ENCODE peak calls at places on chromosomes 7 and 10, in five cellular contexts. P is upper lobe of left lung, W is sigmoid colon, N is transverse colon, G is K562. E is an unnamed sample.

GRCh38 chr7:5708271-5708670 is 73.2 kb downstream of the RNF216 start:
- DNase-seq in P (no peak), W (no peak), N (no peak), G (no peak), E (no peak)

GRCh38 chr7:62361-63116 is 129.8 kb upstream of the FAM20C start:
- DNase-seq in P (no peak), W (peak; percentile 61), N (peak; percentile 3), G (no peak), E (no peak)

GRCh38 chr10:54203426-54203825 is 597.6 kb downstream of the PCDH15 start:
- DNase-seq in P (no peak), W (no peak), N (no peak), G (no peak), E (no peak)

GRCh38 chr7:90931996-90932912 is 332.0 kb upstream of the FZD1 start:
- DNase-seq in P (no peak), W (no peak), N (peak; percentile 34), G (no peak), E (no peak)

GRCh38 chr10:53140516-53140915 is 367.9 kb upstream of the MBL2 start:
- DNase-seq in P (no peak), W (no peak), N (no peak), G (no peak), E (no peak)

GRCh38 chr7:27303021-27303420 is 60.4 kb downstream of the EVX1 start:
- DNase-seq in P (no peak), W (no peak), N (no peak), G (no peak), E (no peak)

GRCh38 chr10:100977436-100977835 is 8.1 kb downstream of the SEMA4G start:
- DNase-seq in P (no peak), W (peak; percentile 13), N (no peak), G (no peak), E (no peak)

GRCh38 chr10:133134411-133135115 is 25.5 kb upstream of the KNDC1 start:
- DNase-seq in P (peak; percentile 19), W (no peak), N (no peak), G (no peak), E (no peak)

GRCh38 chr7:125127304-125127703 is 197.7 kb upstream of the POT1 start:
- DNase-seq in P (no peak), W (no peak), N (no peak), G (no peak), E (no peak)

GRCh38 chr7:149692557-149692982 is 80.8 kb downstream of the ZNF467 start:
- DNase-seq in P (no peak), W (no peak), N (no peak), G (no peak), E (no peak)

GRCh38 chr10:21516270-21517131 is 9.0 kb downstream of the SKIDA1 start:
- DNase-seq in P (peak; percentile 60), W (peak; percentile 83), N (peak; percentile 53), G (peak; percentile 51), E (no peak)

GRCh38 chr7:151754142-151754590 is 122.7 kb downstream of the PRKAG2 start:
- DNase-seq in P (peak; percentile 80), W (peak; percentile 91), N (peak; percentile 74), G (peak; percentile 78), E (peak; percentile 89)

GRCh38 chr10:26085549-26085948 is 131.0 kb upstream of the GAD2 start:
- DNase-seq in P (no peak), W (no peak), N (no peak), G (no peak), E (no peak)

DNA sequence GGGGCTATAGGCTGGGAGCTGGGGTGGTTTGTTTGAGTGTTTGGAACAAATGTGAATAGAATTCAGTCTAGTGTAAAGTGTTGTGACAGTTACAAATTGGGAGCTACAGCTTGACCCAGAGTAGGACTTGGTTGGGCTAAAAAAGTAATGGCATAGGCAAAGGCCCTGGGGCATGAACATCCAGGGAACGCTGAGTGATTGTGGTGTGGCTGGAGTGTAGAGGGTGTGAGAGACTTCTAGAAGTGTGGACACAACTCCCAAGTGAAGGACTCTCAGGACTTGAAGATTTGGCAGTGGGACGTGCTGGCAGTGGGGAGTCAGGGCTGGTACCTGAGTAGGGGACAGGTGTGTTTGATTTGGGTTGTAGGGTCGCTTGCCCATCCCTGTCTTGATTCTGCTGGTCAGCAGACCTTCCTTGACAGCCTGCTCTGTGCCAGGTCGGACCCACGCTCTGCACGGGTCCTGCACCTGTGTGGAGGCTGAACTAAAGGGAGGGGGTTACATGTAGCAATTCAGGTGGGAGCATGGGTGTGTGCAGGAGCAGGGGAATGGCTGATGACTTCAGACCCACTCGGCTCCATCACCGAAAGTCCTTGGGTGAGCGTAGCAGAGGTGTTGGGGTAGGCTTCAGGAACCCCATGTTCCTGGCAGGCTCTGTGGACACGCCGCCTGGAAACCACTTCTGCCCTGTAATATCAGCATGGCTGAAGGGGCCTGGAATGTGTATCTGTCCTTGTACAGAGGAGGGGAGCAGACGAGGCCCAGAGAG is 43.3 kb downstream of the ZMIZ1 start:
- DNase-seq in P (peak; percentile 70), W (peak; percentile 93), N (no peak), G (no peak), E (no peak)
- TF ChIP-seq EP300 in P (peak; percentile 46), W (no peak), N (peak; percentile 80), G (no peak), E (no peak)

GRCh38 chr10:122161795-122162194 is 109.3 kb upstream of the BTBD16 start:
- DNase-seq in P (no peak), W (no peak), N (no peak), G (no peak), E (no peak)
- TF ChIP-seq POLR2AphosphoS5 in P (no peak), W (no peak), N (no peak), G (no peak), E (no peak)

DNA sequence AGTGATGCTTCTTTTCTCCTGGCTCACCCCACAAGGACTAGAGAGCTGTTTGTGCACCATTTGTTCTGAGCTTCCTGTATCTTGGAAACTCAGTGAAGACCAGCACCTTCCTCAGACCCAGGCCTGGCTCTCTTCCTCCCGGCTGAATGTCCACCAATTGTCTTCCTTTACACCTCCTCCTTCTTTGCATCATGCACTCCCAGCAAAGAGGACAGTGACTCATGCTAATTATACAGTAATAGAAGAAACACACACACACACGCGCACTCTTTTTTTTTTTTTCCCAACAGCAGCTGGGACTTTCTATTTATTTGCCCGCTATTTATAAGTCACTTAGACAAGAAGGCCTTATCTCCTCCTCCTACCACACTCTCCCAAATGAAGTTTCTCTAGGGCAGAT is 990.8 kb downstream of the CCSER2 start:
- DNase-seq in P (no peak), W (no peak), N (no peak), G (no peak), E (no peak)
- TF ChIP-seq EP300 in P (no peak), W (no peak), N (no peak), G (no peak), E (no peak)

DNA sequence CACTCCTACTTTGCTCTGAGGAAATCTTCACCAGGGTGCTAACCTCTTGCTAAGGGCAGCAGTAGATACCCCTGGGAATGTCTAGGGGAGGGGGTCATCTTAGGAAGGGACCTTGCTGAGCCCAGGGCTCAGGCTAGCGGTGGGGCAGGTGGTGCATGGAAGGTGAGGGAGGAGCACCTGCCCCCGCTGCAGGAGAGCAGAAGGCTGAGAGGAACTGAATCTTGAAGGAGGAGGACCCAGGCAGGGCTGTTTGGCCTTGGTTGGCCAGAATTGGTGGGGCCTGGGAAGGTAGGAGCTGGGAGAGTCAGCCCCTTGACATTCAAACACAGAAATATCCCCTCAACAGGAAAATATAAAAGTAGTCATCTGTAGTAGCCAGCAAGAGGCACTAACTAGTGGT is 7.0 kb downstream of the CALHM3 start:
- DNase-seq in P (no peak), W (no peak), N (peak; percentile 28), G (no peak), E (no peak)
- TF ChIP-seq POLR2AphosphoS5 in P (no peak), W (no peak), N (no peak), G (no peak), E (no peak)

GRCh38 chr10:119893845-119894427 is 1.4 kb downstream of the SEC23IP start:
- DNase-seq in P (no peak), W (no peak), N (no peak), G (no peak), E (no peak)

GRCh38 chr10:119897366-119897765 is 4.8 kb downstream of the SEC23IP start:
- DNase-seq in P (no peak), W (no peak), N (no peak), G (no peak), E (peak; percentile 62)

GRCh38 chr10:119896061-119896655 is 3.6 kb downstream of the SEC23IP start:
- DNase-seq in P (peak; percentile 29), W (no peak), N (no peak), G (no peak), E (peak; percentile 91)

GRCh38 chr10:119896937-119897336 is 4.4 kb downstream of the SEC23IP start:
- DNase-seq in P (peak; percentile 91), W (peak; percentile 80), N (peak; percentile 75), G (no peak), E (peak; percentile 41)

DNA sequence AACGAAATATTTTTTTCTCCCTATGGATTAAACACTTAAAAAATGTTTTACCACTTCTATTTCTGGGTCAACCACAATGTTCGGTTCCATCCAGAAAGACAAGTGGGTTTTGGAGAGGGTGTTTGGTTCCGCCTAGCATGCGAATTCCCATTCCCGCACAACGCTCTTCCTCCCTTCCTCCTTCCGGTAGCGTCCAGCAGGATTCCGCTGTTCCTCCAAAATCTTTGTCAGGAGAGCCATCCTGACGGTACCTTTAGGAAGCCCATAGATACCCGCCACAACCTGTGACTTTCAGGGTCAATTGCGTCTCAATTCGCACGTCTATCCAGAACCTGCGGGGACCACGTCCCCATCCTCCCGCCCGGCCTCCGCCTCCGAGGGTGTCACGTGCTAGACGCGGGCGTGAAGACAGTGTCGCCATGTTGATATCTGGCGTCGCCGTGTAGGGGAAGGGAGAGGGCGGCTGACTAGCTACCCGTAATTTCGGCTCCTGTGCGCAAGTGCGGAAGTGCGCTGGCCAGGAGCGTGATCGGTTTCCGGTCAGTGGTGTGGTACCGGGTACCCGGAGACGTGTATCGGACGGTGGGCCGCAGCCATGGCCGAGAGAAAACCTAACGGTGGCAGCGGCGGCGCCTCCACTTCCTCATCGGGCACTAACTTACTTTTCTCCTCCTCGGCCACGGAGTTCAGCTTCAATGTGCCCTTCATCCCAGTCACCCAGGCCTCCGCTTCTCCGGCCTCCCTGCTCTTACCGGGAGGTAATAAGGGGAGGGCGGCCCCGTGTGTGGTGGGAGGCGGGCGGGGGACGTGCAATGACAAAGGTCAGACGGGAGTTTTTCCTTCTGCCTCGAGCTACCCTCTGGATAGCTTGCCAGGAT is at the start of gene SEC23IP:
- DNase-seq in P (peak; percentile 98), W (peak; percentile 99), N (peak; percentile 96), G (peak; percentile 89), E (peak; percentile 93)
- TF ChIP-seq EP300 in P (no peak), W (no peak), N (no peak), G (no peak), E (peak; percentile 61)

DNA sequence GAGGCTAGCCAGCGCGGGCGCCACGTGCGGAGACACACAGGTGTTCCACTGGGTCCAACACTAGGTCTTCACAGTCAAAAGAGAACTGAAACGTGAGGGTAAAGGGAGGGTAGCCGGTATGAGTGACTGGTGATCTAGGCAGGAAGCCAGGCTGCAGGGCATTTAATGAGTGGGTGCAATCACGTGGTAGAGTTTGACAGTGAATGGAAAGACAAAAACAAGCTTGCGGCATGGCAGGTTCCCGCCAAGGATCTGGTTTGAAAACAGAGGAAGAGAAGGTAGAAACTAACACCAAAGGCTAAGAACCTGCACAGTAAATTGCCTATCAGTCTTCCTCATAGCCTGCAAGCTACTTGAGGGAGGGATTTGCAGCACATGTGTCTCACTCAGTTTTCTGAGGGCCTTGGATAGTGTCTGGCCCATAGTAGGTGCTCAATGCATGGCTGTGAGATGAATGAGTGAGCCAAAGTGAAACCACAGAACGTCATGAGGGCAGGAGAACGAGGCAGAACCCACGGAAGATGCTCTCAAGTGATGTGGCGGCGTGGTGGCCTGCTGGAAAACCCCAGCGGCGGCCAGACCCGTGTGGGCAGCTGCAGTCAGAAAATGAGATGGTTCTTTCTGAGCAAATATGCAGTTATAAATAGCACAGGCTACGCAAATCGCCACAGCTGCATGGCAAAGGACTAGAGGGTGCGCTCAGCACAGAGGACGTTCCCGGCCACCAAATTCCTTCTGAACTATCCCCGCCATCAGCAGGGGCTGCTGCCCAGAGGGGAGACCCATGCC is 183.6 kb upstream of the NFE2L3 start:
- DNase-seq in P (no peak), W (no peak), N (peak; percentile 70), G (no peak), E (no peak)
- TF ChIP-seq POLR2AphosphoS5 in P (no peak), W (no peak), N (no peak), G (no peak), E (no peak)

E was measured in HepG2.